ENCODE peak calls at places on chromosome 18, in five cellular contexts. T, F, K, W and U are unnamed samples.

GRCh38 chr18:37754141-37754540 is 188.5 kb upstream of the CELF4 start:
- DNase-seq in F (no peak), T (no peak), W (no peak), K (no peak), U (no peak)

GRCh38 chr18:59874166-59874565 is 25.6 kb upstream of the PMAIP1 start:
- DNase-seq in K (no peak), F (peak; percentile 93), W (peak; percentile 62), T (no peak), U (no peak)

GRCh38 chr18:13376298-13376840 is 157.8 kb downstream of the LDLRAD4 start:
- DNase-seq in F (no peak), W (no peak), T (peak; percentile 59), K (no peak), U (no peak)

GRCh38 chr18:56715121-56715520 is 64.0 kb downstream of the WDR7 start:
- DNase-seq in F (no peak), T (no peak), K (no peak), W (no peak), U (no peak)

GRCh38 chr18:34085140-34085739 is 139.5 kb downstream of the NOL4 start:
- DNase-seq in F (no peak), K (no peak), T (no peak), W (no peak), U (no peak)

GRCh38 chr18:52422985-52423601 is 83.1 kb downstream of the DCC start:
- DNase-seq in K (no peak), F (no peak), T (no peak), W (no peak), U (no peak)

GRCh38 chr18:51188024-51188701 is 9.3 kb downstream of the MEX3C start:
- DNase-seq in W (no peak), K (no peak), F (no peak), T (no peak), U (no peak)

GRCh38 chr18:42413870-42414269 is 458.8 kb downstream of the PIK3C3 start:
- DNase-seq in W (no peak), F (peak; percentile 17), T (no peak), K (no peak), U (no peak)

GRCh38 chr18:34661464-34662087 is 48.5 kb upstream of the DTNA start:
- DNase-seq in W (no peak), F (peak; percentile 58), K (peak; percentile 59), T (no peak), U (no peak)

GRCh38 chr18:5879479-5879882 is 15.8 kb downstream of the TMEM200C start:
- DNase-seq in W (peak; percentile 18), F (peak; percentile 44), K (peak; percentile 45), T (no peak), U (no peak)

GRCh38 chr18:1760901-1761300 is 810.4 kb downstream of the METTL4 start:
- DNase-seq in K (no peak), F (no peak), W (no peak), T (no peak), U (no peak)

GRCh38 chr18:57397440-57397839 is 37.7 kb upstream of the ONECUT2 start:
- DNase-seq in F (no peak), W (no peak), T (no peak), K (no peak), U (no peak)

DNA sequence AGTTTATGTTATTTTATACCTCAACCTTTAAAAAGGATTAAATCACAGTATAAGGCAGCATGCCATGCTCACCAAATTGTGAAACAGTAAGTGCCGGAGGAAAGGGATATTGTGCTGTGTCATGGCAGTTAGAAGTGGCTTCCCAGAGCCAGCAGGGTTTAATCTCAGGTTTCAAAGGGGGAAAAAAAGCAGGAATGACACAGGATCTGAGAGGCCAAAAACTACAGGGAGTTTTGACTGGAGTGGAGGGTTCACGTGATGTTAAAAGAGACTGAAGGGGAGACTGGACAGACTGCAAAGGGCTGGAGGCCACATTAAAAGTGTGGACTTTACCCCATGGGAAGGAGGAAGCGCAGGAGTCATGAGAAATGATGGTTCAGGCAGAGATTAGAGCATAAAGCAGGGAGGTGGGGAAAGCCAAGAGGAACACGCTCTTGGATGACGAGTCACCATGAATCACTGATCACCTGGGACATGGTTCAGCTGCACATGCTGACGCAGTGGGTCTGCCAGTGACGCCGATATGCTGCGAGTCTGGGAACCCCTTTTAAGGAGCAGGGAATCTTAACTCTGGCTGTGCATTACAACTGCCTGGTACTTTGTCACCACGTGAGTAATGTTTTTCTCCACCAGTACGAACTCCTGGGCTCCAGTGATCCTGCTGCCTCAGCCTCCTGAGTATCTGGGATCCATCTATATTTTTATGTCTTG is 6.1 kb downstream of the CHMP1B start:
- DNase-seq in W (peak; percentile 91), F (peak; percentile 98), K (peak; percentile 87), T (no peak), U (no peak)
- H3K4me3 ChIP-seq in W (no peak overlapping the region), F (no peak overlapping the region), K (no peak overlapping the region), T (no peak overlapping the region), U (no peak overlapping the region)

GRCh38 chr18:46184296-46185080 is 80.3 kb downstream of the HAUS1 start:
- DNase-seq in W (no peak), K (no peak), F (no peak), T (no peak), U (no peak)

GRCh38 chr18:46179306-46179705 is 75.1 kb downstream of the HAUS1 start:
- DNase-seq in T (no peak), K (no peak), W (no peak), F (no peak), U (no peak)

GRCh38 chr18:46182633-46183401 is 78.6 kb downstream of the HAUS1 start:
- DNase-seq in K (no peak), W (no peak), F (peak; percentile 14), T (no peak), U (no peak)
- H3K4me3 ChIP-seq in K (no peak overlapping the region), W (no peak overlapping the region), F (no peak overlapping the region), T (no peak overlapping the region), U (no peak overlapping the region)

GRCh38 chr18:63207825-63208224 is 111.7 kb downstream of the BCL2 start:
- DNase-seq in F (no peak), W (no peak), K (no peak), T (no peak), U (no peak)
- H3K4me3 ChIP-seq in F (no peak overlapping the region), W (no peak overlapping the region), K (no peak overlapping the region), T (peak overlapping the region; percentile 41), U (peak overlapping the region; percentile 26)

DNA sequence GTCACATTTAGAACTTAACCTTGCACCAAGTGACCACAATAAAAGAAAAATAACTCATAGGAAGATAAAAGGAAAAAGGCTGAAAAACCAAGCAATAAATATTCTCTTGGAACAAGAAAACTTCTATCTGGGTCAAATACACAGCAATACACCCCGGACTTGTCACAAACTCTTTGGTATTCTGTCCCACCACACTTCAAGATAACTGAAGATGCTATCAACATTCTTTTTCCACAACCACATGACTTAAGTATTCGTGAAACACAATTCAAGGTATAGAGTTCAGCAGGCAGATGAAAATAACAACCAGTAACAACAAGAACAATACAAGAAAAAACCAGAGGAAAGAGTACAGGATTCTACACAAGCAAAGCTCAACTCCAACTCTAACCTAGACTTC is 18.0 kb downstream of the MBD2 start:
- DNase-seq in F (no peak), W (no peak), K (no peak), T (no peak), U (no peak)
- H3K4me3 ChIP-seq in F (no peak overlapping the region), W (no peak overlapping the region), K (no peak overlapping the region), T (no peak overlapping the region), U (no peak overlapping the region)

DNA sequence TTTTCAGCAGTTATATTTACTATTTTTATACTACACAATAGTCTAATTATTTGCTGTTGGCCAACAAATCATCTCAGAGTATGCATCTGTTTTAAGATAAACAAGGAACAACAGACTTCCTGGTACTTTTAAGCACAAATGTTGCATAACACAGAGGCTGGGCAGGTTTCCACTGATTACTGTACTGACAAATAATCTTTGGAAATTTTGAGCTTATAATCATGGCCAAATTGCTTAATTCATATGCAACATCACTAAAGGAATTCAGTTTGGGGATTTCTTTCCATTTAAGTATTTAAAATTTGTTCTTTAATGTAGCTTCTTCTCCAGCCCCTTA is 737.3 kb upstream of the SALL3 start:
- DNase-seq in T (no peak), F (peak; percentile 1), K (no peak), W (no peak), U (no peak)
- H3K4me3 ChIP-seq in T (no peak overlapping the region), F (no peak overlapping the region), K (no peak overlapping the region), W (no peak overlapping the region), U (no peak overlapping the region)

GRCh38 chr18:79962311-79962710 is 2.1 kb upstream of the HSBP1L1 start:
- DNase-seq in K (no peak), F (peak; percentile 35), T (no peak), W (no peak), U (no peak)

GRCh38 chr18:79963658-79964329 is 649 bp upstream of the HSBP1L1 start:
- DNase-seq in F (no peak), T (no peak), W (no peak), K (no peak), U (no peak)

GRCh38 chr18:79965119-79965902 is 868 bp downstream of the HSBP1L1 start:
- DNase-seq in K (no peak), F (peak; percentile 97), W (no peak), T (no peak), U (no peak)

GRCh38 chr18:79962835-79963657 is 1.4 kb upstream of the HSBP1L1 start:
- DNase-seq in F (no peak), K (no peak), T (peak; percentile 38), W (no peak), U (peak; percentile 70)

DNA sequence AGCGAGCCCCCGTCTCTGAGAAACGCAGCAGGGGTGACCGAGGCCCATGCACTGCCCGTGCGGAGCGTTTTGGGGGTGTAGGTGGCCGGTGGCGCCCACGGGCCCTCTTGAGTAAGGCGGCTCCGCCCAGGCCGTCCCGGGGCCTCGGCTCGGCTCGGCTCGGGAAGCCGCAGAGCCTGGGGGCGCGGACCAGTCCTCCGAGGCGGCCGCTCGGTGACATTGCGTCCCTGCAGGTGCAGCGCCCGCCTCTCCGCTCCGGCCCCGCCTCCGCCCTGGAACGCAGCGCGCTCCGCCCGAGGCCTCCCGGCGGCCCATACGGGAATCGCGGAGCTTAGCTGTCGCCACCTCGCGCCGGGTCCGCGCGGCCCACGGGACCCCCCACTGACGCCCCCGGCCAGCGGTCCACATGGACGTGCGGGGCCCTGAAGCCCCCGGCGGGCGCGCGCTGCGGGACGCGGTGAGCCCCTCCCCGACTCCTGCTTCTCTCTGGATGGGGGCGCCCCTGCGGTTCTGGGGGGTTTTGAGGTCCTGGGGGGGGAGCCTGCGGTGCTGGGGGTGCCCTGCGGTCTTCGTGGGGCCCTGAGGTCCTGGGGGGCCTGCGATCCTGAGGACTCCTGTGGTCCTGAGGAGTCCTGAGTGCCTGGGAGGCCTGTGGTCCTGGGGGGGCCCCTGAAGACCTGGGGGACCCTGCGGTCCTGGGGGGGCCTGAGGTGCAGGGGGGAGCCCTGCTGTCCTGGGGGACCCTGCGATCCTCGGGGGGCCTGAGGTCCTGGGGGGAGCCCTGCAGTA is at the start of gene HSBP1L1:
- DNase-seq in W (no peak), T (peak; percentile 53), F (peak; percentile 48), K (peak; percentile 88), U (no peak)
- H3K4me3 ChIP-seq in W (peak within 1 kb of the TSS; percentile 80), T (peak within 1 kb of the TSS; percentile 62), F (peak within 1 kb of the TSS; percentile 73), K (peak within 1 kb of the TSS; percentile 37), U (peak within 1 kb of the TSS; percentile 65)

DNA sequence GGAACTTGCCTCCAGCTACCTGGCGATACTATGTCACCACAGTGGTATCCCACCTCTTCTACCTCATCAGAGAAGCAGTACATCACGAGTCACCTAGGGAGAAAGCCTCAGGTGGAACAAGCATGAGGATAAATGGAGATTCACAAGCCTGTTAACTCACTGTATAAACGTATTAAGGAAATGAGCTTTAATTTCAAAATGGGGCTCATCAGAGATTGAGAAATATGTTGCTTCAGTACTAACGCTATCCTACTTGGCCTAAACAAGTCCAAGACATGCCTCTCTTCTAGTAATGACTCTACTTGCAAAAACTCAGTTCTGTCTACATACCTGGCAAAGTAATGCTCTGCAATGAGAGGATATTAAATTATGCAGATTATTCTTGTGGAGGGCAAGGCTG is 4.3 kb downstream of the SLC39A6 start:
- DNase-seq in T (no peak), F (no peak), K (no peak), W (no peak), U (no peak)
- H3K4me3 ChIP-seq in T (no peak overlapping the region), F (no peak overlapping the region), K (no peak overlapping the region), W (no peak overlapping the region), U (no peak overlapping the region)